ENCODE peak calls at places on chromosomes 13 and 19, in six cellular contexts. F, O, T, V, Q and Z are unnamed samples.
A peak's percentile ranks its signal among the peaks of the same experiment; 100 is the strongest.

GRCh38 chr13:92716749-92717148 is 509.9 kb upstream of the GPC6 start:
- DNase-seq in F (no peak), O (no peak), T (no peak), V (no peak), Q (no peak), Z (no peak)

GRCh38 chr13:48892311-48892710 is 83.4 kb upstream of the FNDC3A start:
- DNase-seq in F (no peak), O (no peak), T (no peak), V (no peak), Q (peak; percentile 89), Z (no peak)

GRCh38 chr19:40754611-40755247 is 3.7 kb downstream of the SNRPA start:
- DNase-seq in F (no peak), O (peak; percentile 84), T (peak; percentile 69), V (no peak), Q (no peak), Z (no peak)

GRCh38 chr13:46893820-46894533 is 2.9 kb downstream of the HTR2A start:
- DNase-seq in F (no peak), O (peak; percentile 72), T (peak; percentile 75), V (peak; percentile 69), Q (peak; percentile 62), Z (peak; percentile 84)

GRCh38 chr13:112131740-112132113 is 64.8 kb downstream of the SOX1 start:
- DNase-seq in F (no peak), O (no peak), T (no peak), V (no peak), Q (no peak), Z (peak; percentile 56)

GRCh38 chr13:97448503-97449251 is 14.7 kb downstream of the RAP2A start:
- DNase-seq in F (no peak), O (no peak), T (no peak), V (no peak), Q (no peak), Z (no peak)

GRCh38 chr13:24159362-24159761 is 1.2 kb upstream of the SPATA13 start:
- DNase-seq in F (no peak), O (no peak), T (no peak), V (no peak), Q (no peak), Z (no peak)

GRCh38 chr19:15125232-15126067 is 18.2 kb downstream of the SYDE1 start:
- DNase-seq in F (peak; percentile 95), O (peak; percentile 99), T (peak; percentile 99), V (peak; percentile 99), Q (peak; percentile 100), Z (peak; percentile 98)

GRCh38 chr13:101554420-101555125 is 102.1 kb downstream of the ITGBL1 start:
- DNase-seq in F (no peak), O (no peak), T (no peak), V (no peak), Q (no peak), Z (no peak)

GRCh38 chr13:75628811-75629210 is 7.3 kb upstream of the LMO7 start:
- DNase-seq in F (no peak), O (no peak), T (no peak), V (no peak), Q (no peak), Z (no peak)

GRCh38 chr13:30963794-30964193 is 31.3 kb downstream of the TEX26 start:
- DNase-seq in F (no peak), O (no peak), T (peak; percentile 54), V (no peak), Q (peak; percentile 34), Z (no peak)

GRCh38 chr19:15227261-15227660 is 5.0 kb downstream of the EPHX3 start:
- DNase-seq in F (no peak), O (no peak), T (no peak), V (no peak), Q (no peak), Z (no peak)

GRCh38 chr13:95188128-95188527 is 113.1 kb downstream of the ABCC4 start:
- DNase-seq in F (no peak), O (no peak), T (no peak), V (no peak), Q (no peak), Z (no peak)

GRCh38 chr19:34253711-34254551 is 423 bp upstream of the GARRE1 start:
- DNase-seq in F (peak; percentile 34), O (peak; percentile 96), T (peak; percentile 91), V (peak; percentile 89), Q (peak; percentile 79), Z (peak; percentile 83)

GRCh38 chr13:106089251-106089940 is 446.1 kb downstream of the EFNB2 start:
- DNase-seq in F (no peak), O (no peak), T (no peak), V (no peak), Q (no peak), Z (no peak)

GRCh38 chr19:34365463-34366401 is 736 bp downstream of the GPI start:
- DNase-seq in F (no peak), O (peak; percentile 63), T (peak; percentile 81), V (peak; percentile 36), Q (peak; percentile 35), Z (no peak)

GRCh38 chr13:30934803-30935202 is 2.3 kb downstream of the TEX26 start:
- DNase-seq in F (no peak), O (no peak), T (no peak), V (no peak), Q (no peak), Z (no peak)

GRCh38 chr13:30312859-30313258 is 5.5 kb upstream of the KATNAL1 start:
- DNase-seq in F (no peak), O (no peak), T (no peak), V (no peak), Q (no peak), Z (no peak)

GRCh38 chr13:101127741-101128353 is 288.5 kb downstream of the NALCN start:
- DNase-seq in F (no peak), O (no peak), T (no peak), V (peak; percentile 2), Q (peak; percentile 63), Z (no peak)

GRCh38 chr13:30341815-30342570 is 34.6 kb upstream of the KATNAL1 start:
- DNase-seq in F (peak; percentile 45), O (peak; percentile 76), T (peak; percentile 93), V (no peak), Q (peak; percentile 76), Z (peak; percentile 85)

GRCh38 chr13:23820530-23820929 is 68.7 kb downstream of the MIPEP start:
- DNase-seq in F (no peak), O (no peak), T (no peak), V (no peak), Q (no peak), Z (no peak)

GRCh38 chr19:2648528-2648937 is 54.0 kb downstream of the GNG7 start:
- DNase-seq in F (no peak), O (peak; percentile 89), T (peak; percentile 93), V (peak; percentile 84), Q (peak; percentile 83), Z (peak; percentile 74)

GRCh38 chr19:52369463-52370340 is at the start of gene ZNF880:
- DNase-seq in F (peak; percentile 55), O (peak; percentile 96), T (peak; percentile 96), V (no peak), Q (peak; percentile 90), Z (peak; percentile 91)

GRCh38 chr13:102569488-102569887 is 27.3 kb upstream of the TPP2 start:
- DNase-seq in F (no peak), O (no peak), T (no peak), V (no peak), Q (no peak), Z (no peak)

GRCh38 chr13:76845367-76845766 is 40.8 kb downstream of the KCTD12 start:
- DNase-seq in F (no peak), O (no peak), T (no peak), V (no peak), Q (no peak), Z (no peak)

GRCh38 chr19:32675720-32676185 is at the start of gene RGS9BP:
- DNase-seq in F (peak; percentile 16), O (peak; percentile 90), T (peak; percentile 88), V (no peak), Q (peak; percentile 70), Z (peak; percentile 86)

DNA sequence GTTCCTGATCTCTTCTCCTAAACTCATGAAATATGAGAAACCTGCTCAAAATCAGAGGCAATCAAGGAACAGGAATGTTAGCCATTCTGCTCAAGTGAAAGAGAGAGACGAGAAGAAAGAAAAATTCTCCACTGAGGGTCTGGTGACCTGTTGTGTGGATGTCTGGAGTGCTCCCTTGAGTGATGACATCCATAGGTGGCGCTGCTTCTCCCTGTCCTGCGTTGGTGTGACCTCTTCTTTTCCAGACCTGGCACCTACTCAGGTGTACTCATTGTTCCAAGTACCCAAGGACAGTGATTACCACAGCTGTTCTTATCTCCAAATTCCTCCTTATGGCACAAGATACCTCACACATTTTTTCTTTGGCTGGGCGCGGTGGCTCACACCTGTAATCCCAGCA is 4.0 kb downstream of the ZNF223 start:
- DNase-seq in F (no peak), O (no peak), T (no peak), V (no peak), Q (no peak), Z (no peak)
- TF ChIP-seq CTCF in F (no peak), O (no peak), T (no peak), V (peak; percentile 31), Q (no peak), Z (no peak)

DNA sequence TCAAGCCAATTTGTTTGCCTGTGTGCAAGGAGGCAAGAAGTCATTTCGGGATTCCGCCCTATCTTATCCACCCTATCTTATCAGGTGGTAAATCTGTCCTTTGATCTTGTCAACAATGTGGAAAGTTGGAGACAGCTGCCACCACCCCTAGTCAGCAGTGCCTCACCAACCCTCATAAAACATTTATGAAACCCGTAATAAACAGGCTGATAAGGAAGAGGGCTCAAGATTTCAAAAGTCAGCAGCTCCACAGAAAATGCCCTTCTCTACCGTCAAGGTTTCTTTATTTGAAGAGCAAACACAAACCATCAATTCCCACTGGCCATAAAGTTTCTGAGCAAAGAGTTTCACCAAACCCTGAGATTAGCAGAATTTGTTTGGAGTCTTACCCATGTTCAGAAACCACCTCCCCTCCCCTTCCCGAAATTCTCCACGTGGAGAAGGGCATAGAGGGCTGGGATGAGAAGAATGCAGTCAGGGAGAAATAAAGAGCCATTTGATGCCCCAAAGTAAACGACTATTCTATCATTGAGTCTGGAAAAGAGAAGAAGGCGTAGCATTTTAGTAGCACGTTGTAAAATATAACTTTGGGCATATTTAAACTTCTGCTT is 196.1 kb upstream of the GPR12 start:
- DNase-seq in F (no peak), O (peak; percentile 71), T (no peak), V (no peak), Q (no peak), Z (no peak)
- H3K27ac ChIP-seq in F (no peak overlapping the region), O (no peak overlapping the region), T (no peak overlapping the region), V (no peak overlapping the region), Q (no peak overlapping the region), Z (no peak overlapping the region)

GRCh38 chr13:21673592-21674270 is 2.9 kb downstream of the FGF9 start:
- DNase-seq in F (no peak), O (peak; percentile 70), T (no peak), V (peak; percentile 79), Q (peak; percentile 45), Z (no peak)
- TF ChIP-seq CTCF in F (peak; percentile 4), O (peak; percentile 30), T (peak; percentile 9), V (no peak), Q (no peak), Z (no peak)

GRCh38 chr19:4653793-4654436 is 14.6 kb downstream of the TNFAIP8L1 start:
- DNase-seq in F (no peak), O (no peak), T (no peak), V (no peak), Q (no peak), Z (no peak)

GRCh38 chr19:4657262-4657661 is 12.9 kb downstream of the MYDGF start:
- DNase-seq in F (no peak), O (no peak), T (no peak), V (no peak), Q (no peak), Z (no peak)

GRCh38 chr19:4654437-4655361 is 15.4 kb downstream of the TNFAIP8L1 start:
- DNase-seq in F (no peak), O (no peak), T (no peak), V (peak; percentile 19), Q (no peak), Z (no peak)

GRCh38 chr19:4657835-4658234 is 12.3 kb downstream of the MYDGF start:
- DNase-seq in F (no peak), O (no peak), T (no peak), V (no peak), Q (no peak), Z (no peak)

GRCh38 chr19:4656102-4656501 is 14.0 kb downstream of the MYDGF start:
- DNase-seq in F (no peak), O (no peak), T (no peak), V (no peak), Q (no peak), Z (no peak)
- H3K27ac ChIP-seq in F (no peak overlapping the region), O (no peak overlapping the region), T (no peak overlapping the region), V (no peak overlapping the region), Q (peak overlapping the region; percentile 58), Z (no peak overlapping the region)